ENCODE peak calls at places on chromosomes 3 and 15, in eight cellular contexts. A, M, G, Z, I, L, B and T are unnamed samples.

GRCh38 chr15:85289677-85290365 is 90.6 kb upstream of the AKAP13 start:
- DNase-seq in A (peak; percentile 5), M (peak; percentile 64), G (peak; percentile 54), Z (peak; percentile 70), I (peak; percentile 19), L (no peak), B (no peak), T (peak; percentile 60)

GRCh38 chr3:1232276-1232675 is 139.5 kb downstream of the CNTN6 start:
- DNase-seq in A (no peak), M (no peak), G (no peak), Z (no peak), I (no peak), L (no peak), B (no peak), T (no peak)

GRCh38 chr3:141368925-141369794 is 856 bp downstream of the ZBTB38 start:
- DNase-seq in A (no peak), M (no peak), G (no peak), Z (no peak), I (no peak), L (no peak), B (no peak), T (peak; percentile 45)

GRCh38 chr3:39150803-39151631 is 2.4 kb downstream of the CSRNP1 start:
- DNase-seq in A (no peak), M (peak; percentile 82), G (no peak), Z (peak; percentile 76), I (peak; percentile 89), L (peak; percentile 88), B (peak; percentile 96), T (peak; percentile 97)

GRCh38 chr15:89551502-89551901 is 23.8 kb upstream of the TICRR start:
- DNase-seq in A (no peak), M (peak; percentile 71), G (no peak), Z (no peak), I (no peak), L (no peak), B (no peak), T (no peak)

GRCh38 chr15:34214135-34214534 is 4.2 kb upstream of the KATNBL1 start:
- DNase-seq in A (no peak), M (no peak), G (no peak), Z (no peak), I (no peak), L (no peak), B (no peak), T (no peak)

GRCh38 chr3:117278424-117279190 is 569.0 kb downstream of the TUSC7 start:
- DNase-seq in A (no peak), M (no peak), G (peak; percentile 24), Z (peak; percentile 14), I (no peak), L (no peak), B (no peak), T (peak; percentile 18)

GRCh38 chr15:73078722-73079121 is 26.5 kb downstream of the NEO1 start:
- DNase-seq in A (no peak), M (peak; percentile 85), G (no peak), Z (no peak), I (peak; percentile 90), L (peak; percentile 53), B (no peak), T (peak; percentile 51)

GRCh38 chr3:40073310-40074007 is 236.0 kb upstream of the EIF1B start:
- DNase-seq in A (no peak), M (no peak), G (no peak), Z (no peak), I (no peak), L (no peak), B (no peak), T (no peak)

GRCh38 chr3:40996827-40997710 is 202.2 kb upstream of the CTNNB1 start:
- DNase-seq in A (no peak), M (no peak), G (no peak), Z (no peak), I (no peak), L (no peak), B (no peak), T (no peak)

GRCh38 chr3:184582583-184582982 is 21.0 kb downstream of the EPHB3 start:
- DNase-seq in A (no peak), M (no peak), G (no peak), Z (no peak), I (no peak), L (peak; percentile 42), B (peak; percentile 77), T (no peak)

GRCh38 chr3:85090495-85090894 is 131.7 kb downstream of the CADM2 start:
- DNase-seq in A (no peak), M (no peak), G (no peak), Z (no peak), I (no peak), L (no peak), B (no peak), T (no peak)

GRCh38 chr3:154779571-154779970 is 300.5 kb upstream of the MME start:
- DNase-seq in A (no peak), M (peak; percentile 72), G (no peak), Z (peak; percentile 58), I (peak; percentile 72), L (no peak), B (no peak), T (peak; percentile 72)

GRCh38 chr3:138747229-138747628 is 87.5 kb downstream of the PIK3CB start:
- DNase-seq in A (no peak), M (no peak), G (no peak), Z (no peak), I (no peak), L (no peak), B (no peak), T (no peak)

GRCh38 chr3:183515968-183516851 is 39.3 kb downstream of the KLHL6 start:
- DNase-seq in A (peak; percentile 81), M (no peak), G (no peak), Z (no peak), I (no peak), L (no peak), B (no peak), T (no peak)